ENCODE peak calls at places on chromosomes 12 and 14, in nine cellular contexts. One of them, this sample, is unnamed.

GRCh38 chr12:2353281-2353680 is 300.5 kb downstream of the CACNA1C start:
- DNase-seq in GM20000: no peak
- DNase-seq in ovary: no peak
- DNase-seq in NCI-H1694: no peak
- DNase-seq in foreskin fibroblast: no peak
- DNase-seq in HuH-7: no peak
- DNase-seq in AG10803: no peak
- DNase-seq in psoas muscle: no peak
- DNase-seq in GM12892: no peak
- DNase-seq in this sample: no peak

GRCh38 chr14:23869078-23869719 is 84.4 kb upstream of the DHRS4 start:
- DNase-seq in GM20000: no peak
- DNase-seq in ovary: no peak
- DNase-seq in NCI-H1694: no peak
- DNase-seq in foreskin fibroblast: no peak
- DNase-seq in HuH-7: no peak
- DNase-seq in AG10803: no peak
- DNase-seq in psoas muscle: no peak
- DNase-seq in GM12892: no peak
- DNase-seq in this sample: no peak

GRCh38 chr12:104060791-104061190 is 3.5 kb upstream of the HCFC2 start:
- DNase-seq in GM20000: no peak
- DNase-seq in ovary: no peak
- DNase-seq in NCI-H1694: no peak
- DNase-seq in foreskin fibroblast: no peak
- DNase-seq in HuH-7: no peak
- DNase-seq in AG10803: no peak
- DNase-seq in psoas muscle: no peak
- DNase-seq in GM12892: no peak
- DNase-seq in this sample: no peak

GRCh38 chr12:4272014-4272975 is 1.3 kb upstream of the CCND2 start:
- DNase-seq in GM20000: peak; percentile 94
- DNase-seq in ovary: peak; percentile 68
- DNase-seq in NCI-H1694: no peak
- DNase-seq in foreskin fibroblast: peak; percentile 56
- DNase-seq in HuH-7: no peak
- DNase-seq in AG10803: no peak
- DNase-seq in psoas muscle: peak; percentile 77
- DNase-seq in GM12892: peak; percentile 64
- DNase-seq in this sample: no peak

GRCh38 chr14:99619873-99620834 is 16.1 kb upstream of the CCDC85C start:
- DNase-seq in GM20000: no peak
- DNase-seq in ovary: no peak
- DNase-seq in NCI-H1694: no peak
- DNase-seq in foreskin fibroblast: no peak
- DNase-seq in HuH-7: no peak
- DNase-seq in AG10803: peak; percentile 53
- DNase-seq in psoas muscle: no peak
- DNase-seq in GM12892: no peak
- DNase-seq in this sample: no peak

GRCh38 chr14:55399912-55400311 is 11.7 kb downstream of the ATG14 start:
- DNase-seq in GM20000: no peak
- DNase-seq in ovary: no peak
- DNase-seq in NCI-H1694: no peak
- DNase-seq in foreskin fibroblast: no peak
- DNase-seq in HuH-7: no peak
- DNase-seq in AG10803: no peak
- DNase-seq in psoas muscle: no peak
- DNase-seq in GM12892: no peak
- DNase-seq in this sample: no peak

GRCh38 chr14:104600805-104601204 is 3.8 kb downstream of the TMEM179 start:
- DNase-seq in GM20000: no peak
- DNase-seq in ovary: peak; percentile 17
- DNase-seq in NCI-H1694: no peak
- DNase-seq in foreskin fibroblast: no peak
- DNase-seq in HuH-7: no peak
- DNase-seq in AG10803: no peak
- DNase-seq in psoas muscle: no peak
- DNase-seq in GM12892: no peak
- DNase-seq in this sample: no peak

GRCh38 chr12:9868271-9868815 is 811 bp downstream of the CLEC2B start:
- DNase-seq in GM20000: no peak
- DNase-seq in ovary: no peak
- DNase-seq in NCI-H1694: no peak
- DNase-seq in foreskin fibroblast: no peak
- DNase-seq in HuH-7: no peak
- DNase-seq in AG10803: no peak
- DNase-seq in psoas muscle: no peak
- DNase-seq in GM12892: no peak
- DNase-seq in this sample: no peak

GRCh38 chr12:10701226-10701681 is 21.9 kb downstream of the YBX3 start:
- DNase-seq in GM20000: no peak
- DNase-seq in ovary: no peak
- DNase-seq in NCI-H1694: no peak
- DNase-seq in foreskin fibroblast: no peak
- DNase-seq in HuH-7: no peak
- DNase-seq in AG10803: peak; percentile 58
- DNase-seq in psoas muscle: no peak
- DNase-seq in GM12892: no peak
- DNase-seq in this sample: no peak

GRCh38 chr14:62209287-62209899 is 447.2 kb downstream of the SNAPC1 start:
- DNase-seq in GM20000: no peak
- DNase-seq in ovary: no peak
- DNase-seq in NCI-H1694: no peak
- DNase-seq in foreskin fibroblast: peak; percentile 65
- DNase-seq in HuH-7: no peak
- DNase-seq in AG10803: peak; percentile 79
- DNase-seq in psoas muscle: no peak
- DNase-seq in GM12892: no peak
- DNase-seq in this sample: no peak

GRCh38 chr12:71702590-71702989 is 16.7 kb downstream of the TMEM19 start:
- DNase-seq in GM20000: no peak
- DNase-seq in ovary: no peak
- DNase-seq in NCI-H1694: no peak
- DNase-seq in foreskin fibroblast: peak; percentile 23
- DNase-seq in HuH-7: no peak
- DNase-seq in AG10803: no peak
- DNase-seq in psoas muscle: no peak
- DNase-seq in GM12892: no peak
- DNase-seq in this sample: no peak

GRCh38 chr12:105262461-105263184 is 26.6 kb upstream of the APPL2 start:
- DNase-seq in GM20000: no peak
- DNase-seq in ovary: no peak
- DNase-seq in NCI-H1694: no peak
- DNase-seq in foreskin fibroblast: no peak
- DNase-seq in HuH-7: no peak
- DNase-seq in AG10803: peak; percentile 82
- DNase-seq in psoas muscle: no peak
- DNase-seq in GM12892: no peak
- DNase-seq in this sample: no peak

GRCh38 chr14:65304963-65305362 is 107.6 kb upstream of the FUT8 start:
- DNase-seq in GM20000: no peak
- DNase-seq in ovary: no peak
- DNase-seq in NCI-H1694: no peak
- DNase-seq in foreskin fibroblast: no peak
- DNase-seq in HuH-7: no peak
- DNase-seq in AG10803: no peak
- DNase-seq in psoas muscle: no peak
- DNase-seq in GM12892: no peak
- DNase-seq in this sample: no peak

GRCh38 chr14:97618401-97618800 is 821.2 kb downstream of the VRK1 start:
- DNase-seq in GM20000: no peak
- DNase-seq in ovary: no peak
- DNase-seq in NCI-H1694: no peak
- DNase-seq in foreskin fibroblast: no peak
- DNase-seq in HuH-7: no peak
- DNase-seq in AG10803: no peak
- DNase-seq in psoas muscle: no peak
- DNase-seq in GM12892: no peak
- DNase-seq in this sample: no peak